ENCODE peak calls at places on chromosomes 16 and 17, in seven cellular contexts. One of them, this sample, is unnamed.

GRCh38 chr17:31476525-31477416 is 85.3 kb downstream of the RAB11FIP4 start:
- DNase-seq in cardiac fibroblast: no peak
- DNase-seq in CD8-positive, alpha-beta T cell: no peak
- DNase-seq in CD4-positive, CD25-positive, alpha-beta regulatory T cell: no peak
- DNase-seq in PC-3: no peak
- DNase-seq in stomach: peak
- DNase-seq in colonic mucosa: no peak
- DNase-seq in this sample: no peak

GRCh38 chr17:61261001-61261587 is 138.5 kb upstream of the TBX2 start:
- DNase-seq in cardiac fibroblast: peak
- DNase-seq in CD8-positive, alpha-beta T cell: no peak
- DNase-seq in CD4-positive, CD25-positive, alpha-beta regulatory T cell: no peak
- DNase-seq in PC-3: no peak
- DNase-seq in stomach: no peak
- DNase-seq in colonic mucosa: no peak
- DNase-seq in this sample: peak

GRCh38 chr16:14109782-14110727 is 38.9 kb downstream of the MRTFB start:
- DNase-seq in cardiac fibroblast: no peak
- DNase-seq in CD8-positive, alpha-beta T cell: no peak
- DNase-seq in CD4-positive, CD25-positive, alpha-beta regulatory T cell: no peak
- DNase-seq in PC-3: no peak
- DNase-seq in stomach: no peak
- DNase-seq in colonic mucosa: no peak
- DNase-seq in this sample: peak

GRCh38 chr16:27237229-27238015 is 31.1 kb downstream of the NSMCE1 start:
- DNase-seq in cardiac fibroblast: peak
- DNase-seq in CD8-positive, alpha-beta T cell: peak
- DNase-seq in CD4-positive, CD25-positive, alpha-beta regulatory T cell: peak
- DNase-seq in PC-3: no peak
- DNase-seq in stomach: peak
- DNase-seq in colonic mucosa: no peak
- DNase-seq in this sample: no peak

GRCh38 chr16:49545243-49545642 is 171.6 kb downstream of the C16orf78 start:
- DNase-seq in cardiac fibroblast: no peak
- DNase-seq in CD8-positive, alpha-beta T cell: no peak
- DNase-seq in CD4-positive, CD25-positive, alpha-beta regulatory T cell: no peak
- DNase-seq in PC-3: no peak
- DNase-seq in stomach: no peak
- DNase-seq in colonic mucosa: no peak
- DNase-seq in this sample: no peak

GRCh38 chr16:57489229-57489628 is 2.9 kb upstream of the DOK4 start:
- DNase-seq in cardiac fibroblast: no peak
- DNase-seq in CD8-positive, alpha-beta T cell: no peak
- DNase-seq in CD4-positive, CD25-positive, alpha-beta regulatory T cell: no peak
- DNase-seq in PC-3: no peak
- DNase-seq in stomach: no peak
- DNase-seq in colonic mucosa: no peak
- DNase-seq in this sample: no peak

GRCh38 chr17:58136669-58137279 is 11.4 kb upstream of the OR4D1 start:
- DNase-seq in cardiac fibroblast: peak
- DNase-seq in CD8-positive, alpha-beta T cell: no peak
- DNase-seq in CD4-positive, CD25-positive, alpha-beta regulatory T cell: no peak
- DNase-seq in PC-3: peak
- DNase-seq in stomach: no peak
- DNase-seq in colonic mucosa: no peak
- DNase-seq in this sample: peak

GRCh38 chr16:84314814-84315213 is 20.1 kb downstream of the WFDC1 start:
- DNase-seq in cardiac fibroblast: no peak
- DNase-seq in CD8-positive, alpha-beta T cell: no peak
- DNase-seq in CD4-positive, CD25-positive, alpha-beta regulatory T cell: no peak
- DNase-seq in PC-3: no peak
- DNase-seq in stomach: no peak
- DNase-seq in colonic mucosa: no peak
- DNase-seq in this sample: no peak

GRCh38 chr17:64146418-64147109 is 16.6 kb upstream of the ERN1 start:
- DNase-seq in cardiac fibroblast: peak
- DNase-seq in CD8-positive, alpha-beta T cell: no peak
- DNase-seq in CD4-positive, CD25-positive, alpha-beta regulatory T cell: peak
- DNase-seq in PC-3: peak
- DNase-seq in stomach: peak
- DNase-seq in colonic mucosa: peak
- DNase-seq in this sample: peak

GRCh38 chr16:81823111-81823510 is 44.0 kb downstream of the PLCG2 start:
- DNase-seq in cardiac fibroblast: no peak
- DNase-seq in CD8-positive, alpha-beta T cell: peak
- DNase-seq in CD4-positive, CD25-positive, alpha-beta regulatory T cell: no peak
- DNase-seq in PC-3: no peak
- DNase-seq in stomach: peak
- DNase-seq in colonic mucosa: peak
- DNase-seq in this sample: no peak

GRCh38 chr16:74455619-74456289 is 34.5 kb upstream of the CLEC18B start:
- DNase-seq in cardiac fibroblast: peak
- DNase-seq in CD8-positive, alpha-beta T cell: no peak
- DNase-seq in CD4-positive, CD25-positive, alpha-beta regulatory T cell: no peak
- DNase-seq in PC-3: no peak
- DNase-seq in stomach: no peak
- DNase-seq in colonic mucosa: no peak
- DNase-seq in this sample: peak

GRCh38 chr16:11236855-11237254 is 19.1 kb downstream of the SOCS1 start:
- DNase-seq in cardiac fibroblast: no peak
- DNase-seq in CD8-positive, alpha-beta T cell: no peak
- DNase-seq in CD4-positive, CD25-positive, alpha-beta regulatory T cell: no peak
- DNase-seq in PC-3: no peak
- DNase-seq in stomach: no peak
- DNase-seq in colonic mucosa: no peak
- DNase-seq in this sample: peak

GRCh38 chr17:17419621-17420020 is 57.2 kb upstream of the MED9 start:
- DNase-seq in cardiac fibroblast: no peak
- DNase-seq in CD8-positive, alpha-beta T cell: no peak
- DNase-seq in CD4-positive, CD25-positive, alpha-beta regulatory T cell: no peak
- DNase-seq in PC-3: no peak
- DNase-seq in stomach: no peak
- DNase-seq in colonic mucosa: no peak
- DNase-seq in this sample: no peak

GRCh38 chr17:66829386-66829864 is 5.5 kb upstream of the CACNG5 start:
- DNase-seq in cardiac fibroblast: peak
- DNase-seq in CD8-positive, alpha-beta T cell: no peak
- DNase-seq in CD4-positive, CD25-positive, alpha-beta regulatory T cell: peak
- DNase-seq in PC-3: peak
- DNase-seq in stomach: peak
- DNase-seq in colonic mucosa: peak
- DNase-seq in this sample: peak

GRCh38 chr16:70579648-70580630 is 56.3 kb downstream of the SF3B3 start:
- DNase-seq in cardiac fibroblast: no peak
- DNase-seq in CD8-positive, alpha-beta T cell: no peak
- DNase-seq in CD4-positive, CD25-positive, alpha-beta regulatory T cell: no peak
- DNase-seq in PC-3: no peak
- DNase-seq in stomach: peak
- DNase-seq in colonic mucosa: peak
- DNase-seq in this sample: no peak

GRCh38 chr17:81402530-81402941 is 7.3 kb downstream of the BAHCC1 start:
- DNase-seq in cardiac fibroblast: no peak
- DNase-seq in CD8-positive, alpha-beta T cell: no peak
- DNase-seq in CD4-positive, CD25-positive, alpha-beta regulatory T cell: no peak
- DNase-seq in PC-3: no peak
- DNase-seq in stomach: no peak
- DNase-seq in colonic mucosa: no peak
- DNase-seq in this sample: peak
- H3K4me3 ChIP-seq in cardiac fibroblast: no peak
- H3K4me3 ChIP-seq in CD8-positive, alpha-beta T cell: no peak
- H3K4me3 ChIP-seq in CD4-positive, CD25-positive, alpha-beta regulatory T cell: no peak
- H3K4me3 ChIP-seq in PC-3: no peak
- H3K4me3 ChIP-seq in stomach: no peak
- H3K4me3 ChIP-seq in colonic mucosa: no peak
- H3K4me3 ChIP-seq in this sample: peak

DNA sequence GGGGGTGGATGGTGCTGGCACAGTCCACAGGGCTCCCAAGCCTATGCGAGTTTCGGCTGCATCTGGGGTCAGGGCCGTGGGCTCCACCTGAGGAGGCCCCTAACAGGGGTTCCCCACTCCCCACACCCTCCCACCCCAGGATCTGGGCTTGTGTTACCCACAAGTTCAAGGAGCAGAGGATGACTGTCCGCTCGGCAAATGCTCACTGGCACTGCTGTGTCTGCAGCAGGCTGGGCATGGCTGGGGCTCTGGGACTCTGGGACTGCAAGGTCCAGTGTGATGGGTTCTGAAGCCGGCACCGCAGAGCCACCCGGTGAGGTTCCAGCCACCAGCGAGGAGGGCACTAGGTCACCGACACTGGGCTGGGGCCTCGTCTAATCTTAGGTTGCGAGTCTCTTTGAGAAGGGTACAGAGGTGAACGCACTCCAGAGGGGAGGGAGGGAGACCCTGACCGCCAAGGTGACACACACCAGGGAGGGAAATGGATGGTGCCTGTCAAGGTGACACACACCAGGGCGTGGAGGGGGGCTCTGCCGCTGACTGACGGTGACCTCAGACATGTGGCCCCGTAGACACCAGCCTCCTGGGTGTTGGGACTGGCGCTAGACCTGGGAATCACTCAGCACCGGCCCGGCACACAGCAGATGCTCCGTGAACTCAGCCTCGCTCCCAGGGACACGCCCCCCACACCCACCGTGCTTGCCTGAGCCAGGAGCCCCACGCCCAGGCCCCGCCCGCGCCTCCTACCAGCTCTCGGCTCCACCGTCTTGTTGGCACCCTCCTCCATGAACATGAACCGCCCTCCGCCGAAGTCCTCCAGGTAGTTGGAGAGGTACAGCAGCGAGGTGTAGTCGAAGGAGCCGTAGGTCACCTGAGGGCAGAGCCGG is 20.5 kb upstream of the HEXD start:
- DNase-seq in cardiac fibroblast: no peak
- DNase-seq in CD8-positive, alpha-beta T cell: no peak
- DNase-seq in CD4-positive, CD25-positive, alpha-beta regulatory T cell: no peak
- DNase-seq in PC-3: no peak
- DNase-seq in stomach: no peak
- DNase-seq in colonic mucosa: no peak
- DNase-seq in this sample: no peak
- H3K4me3 ChIP-seq in cardiac fibroblast: no peak
- H3K4me3 ChIP-seq in CD8-positive, alpha-beta T cell: no peak
- H3K4me3 ChIP-seq in CD4-positive, CD25-positive, alpha-beta regulatory T cell: no peak
- H3K4me3 ChIP-seq in PC-3: no peak
- H3K4me3 ChIP-seq in stomach: no peak
- H3K4me3 ChIP-seq in colonic mucosa: no peak
- H3K4me3 ChIP-seq in this sample: no peak

GRCh38 chr17:50292465-50292864 is 18.2 kb downstream of the TMEM92 start:
- DNase-seq in cardiac fibroblast: no peak
- DNase-seq in CD8-positive, alpha-beta T cell: no peak
- DNase-seq in CD4-positive, CD25-positive, alpha-beta regulatory T cell: no peak
- DNase-seq in PC-3: no peak
- DNase-seq in stomach: no peak
- DNase-seq in colonic mucosa: no peak
- DNase-seq in this sample: peak

GRCh38 chr17:50285941-50286340 is 11.7 kb downstream of the TMEM92 start:
- DNase-seq in cardiac fibroblast: no peak
- DNase-seq in CD8-positive, alpha-beta T cell: no peak
- DNase-seq in CD4-positive, CD25-positive, alpha-beta regulatory T cell: no peak
- DNase-seq in PC-3: no peak
- DNase-seq in stomach: no peak
- DNase-seq in colonic mucosa: no peak
- DNase-seq in this sample: no peak

GRCh38 chr17:50290074-50290702 is 15.9 kb downstream of the TMEM92 start:
- DNase-seq in cardiac fibroblast: peak
- DNase-seq in CD8-positive, alpha-beta T cell: no peak
- DNase-seq in CD4-positive, CD25-positive, alpha-beta regulatory T cell: peak
- DNase-seq in PC-3: peak
- DNase-seq in stomach: peak
- DNase-seq in colonic mucosa: peak
- DNase-seq in this sample: peak

GRCh38 chr17:50288306-50288705 is 14.0 kb downstream of the TMEM92 start:
- DNase-seq in cardiac fibroblast: no peak
- DNase-seq in CD8-positive, alpha-beta T cell: no peak
- DNase-seq in CD4-positive, CD25-positive, alpha-beta regulatory T cell: no peak
- DNase-seq in PC-3: no peak
- DNase-seq in stomach: no peak
- DNase-seq in colonic mucosa: no peak
- DNase-seq in this sample: no peak

GRCh38 chr17:50289268-50289667 is 15.0 kb downstream of the TMEM92 start:
- DNase-seq in cardiac fibroblast: peak
- DNase-seq in CD8-positive, alpha-beta T cell: no peak
- DNase-seq in CD4-positive, CD25-positive, alpha-beta regulatory T cell: no peak
- DNase-seq in PC-3: no peak
- DNase-seq in stomach: no peak
- DNase-seq in colonic mucosa: no peak
- DNase-seq in this sample: peak
- H3K4me3 ChIP-seq in cardiac fibroblast: no peak
- H3K4me3 ChIP-seq in CD8-positive, alpha-beta T cell: no peak
- H3K4me3 ChIP-seq in CD4-positive, CD25-positive, alpha-beta regulatory T cell: no peak
- H3K4me3 ChIP-seq in PC-3: peak
- H3K4me3 ChIP-seq in stomach: peak
- H3K4me3 ChIP-seq in colonic mucosa: no peak
- H3K4me3 ChIP-seq in this sample: peak

GRCh38 chr17:8147805-8148404 is 4.3 kb downstream of the PER1 start:
- DNase-seq in cardiac fibroblast: no peak
- DNase-seq in CD8-positive, alpha-beta T cell: no peak
- DNase-seq in CD4-positive, CD25-positive, alpha-beta regulatory T cell: no peak
- DNase-seq in PC-3: no peak
- DNase-seq in stomach: no peak
- DNase-seq in colonic mucosa: no peak
- DNase-seq in this sample: no peak

GRCh38 chr17:8151120-8151640 is 1.0 kb downstream of the PER1 start:
- DNase-seq in cardiac fibroblast: peak
- DNase-seq in CD8-positive, alpha-beta T cell: peak
- DNase-seq in CD4-positive, CD25-positive, alpha-beta regulatory T cell: peak
- DNase-seq in PC-3: peak
- DNase-seq in stomach: peak
- DNase-seq in colonic mucosa: peak
- DNase-seq in this sample: peak

GRCh38 chr17:8150194-8151119 is 1.7 kb downstream of the PER1 start:
- DNase-seq in cardiac fibroblast: peak
- DNase-seq in CD8-positive, alpha-beta T cell: no peak
- DNase-seq in CD4-positive, CD25-positive, alpha-beta regulatory T cell: no peak
- DNase-seq in PC-3: no peak
- DNase-seq in stomach: no peak
- DNase-seq in colonic mucosa: no peak
- DNase-seq in this sample: no peak

GRCh38 chr17:8148560-8148959 is 3.6 kb downstream of the PER1 start:
- DNase-seq in cardiac fibroblast: no peak
- DNase-seq in CD8-positive, alpha-beta T cell: no peak
- DNase-seq in CD4-positive, CD25-positive, alpha-beta regulatory T cell: no peak
- DNase-seq in PC-3: no peak
- DNase-seq in stomach: no peak
- DNase-seq in colonic mucosa: no peak
- DNase-seq in this sample: no peak

GRCh38 chr17:8149419-8150193 is 2.6 kb downstream of the PER1 start:
- DNase-seq in cardiac fibroblast: no peak
- DNase-seq in CD8-positive, alpha-beta T cell: no peak
- DNase-seq in CD4-positive, CD25-positive, alpha-beta regulatory T cell: no peak
- DNase-seq in PC-3: no peak
- DNase-seq in stomach: no peak
- DNase-seq in colonic mucosa: no peak
- DNase-seq in this sample: no peak
- H3K4me3 ChIP-seq in cardiac fibroblast: no peak
- H3K4me3 ChIP-seq in CD8-positive, alpha-beta T cell: no peak
- H3K4me3 ChIP-seq in CD4-positive, CD25-positive, alpha-beta regulatory T cell: no peak
- H3K4me3 ChIP-seq in PC-3: no peak
- H3K4me3 ChIP-seq in stomach: no peak
- H3K4me3 ChIP-seq in colonic mucosa: no peak
- H3K4me3 ChIP-seq in this sample: no peak

GRCh38 chr17:75113798-75114551 is 4.2 kb downstream of the ARMC7 start:
- DNase-seq in cardiac fibroblast: peak
- DNase-seq in CD8-positive, alpha-beta T cell: peak
- DNase-seq in CD4-positive, CD25-positive, alpha-beta regulatory T cell: peak
- DNase-seq in PC-3: peak
- DNase-seq in stomach: peak
- DNase-seq in colonic mucosa: peak
- DNase-seq in this sample: peak
- H3K4me3 ChIP-seq in cardiac fibroblast: peak
- H3K4me3 ChIP-seq in CD8-positive, alpha-beta T cell: peak
- H3K4me3 ChIP-seq in CD4-positive, CD25-positive, alpha-beta regulatory T cell: peak
- H3K4me3 ChIP-seq in PC-3: peak
- H3K4me3 ChIP-seq in stomach: peak
- H3K4me3 ChIP-seq in colonic mucosa: peak
- H3K4me3 ChIP-seq in this sample: peak